ENCODE peak calls at places on chromosomes 11 and 22, in four cellular contexts. One of them, this sample, is unnamed.

GRCh38 chr11:134538793-134539192 is 126.8 kb upstream of the B3GAT1 start:
- DNase-seq in HTR-8/SVneo: no peak
- DNase-seq in stimulated activated CD4-positive, alpha-beta T cell treated with anti-CD3 and anti-CD28 coated beads, Interleukin-2, amount 100 ng/mL, for 48 hours: no peak
- DNase-seq in hypothalamus: no peak
- DNase-seq in this sample: no peak

GRCh38 chr11:5719703-5720495 is 16.3 kb upstream of the OR56B1 start:
- DNase-seq in HTR-8/SVneo: no peak
- DNase-seq in stimulated activated CD4-positive, alpha-beta T cell treated with anti-CD3 and anti-CD28 coated beads, Interleukin-2, amount 100 ng/mL, for 48 hours: no peak
- DNase-seq in hypothalamus: no peak
- DNase-seq in this sample: no peak

GRCh38 chr22:24417901-24418641 is 9.3 kb upstream of the ADORA2A start:
- DNase-seq in HTR-8/SVneo: no peak
- DNase-seq in stimulated activated CD4-positive, alpha-beta T cell treated with anti-CD3 and anti-CD28 coated beads, Interleukin-2, amount 100 ng/mL, for 48 hours: no peak
- DNase-seq in hypothalamus: no peak
- DNase-seq in this sample: no peak

GRCh38 chr22:47146941-47147340 is 384.5 kb downstream of the TBC1D22A start:
- DNase-seq in HTR-8/SVneo: no peak
- DNase-seq in stimulated activated CD4-positive, alpha-beta T cell treated with anti-CD3 and anti-CD28 coated beads, Interleukin-2, amount 100 ng/mL, for 48 hours: no peak
- DNase-seq in hypothalamus: no peak
- DNase-seq in this sample: no peak

GRCh38 chr22:46592390-46592872 is 27.8 kb upstream of the GRAMD4 start:
- DNase-seq in HTR-8/SVneo: no peak
- DNase-seq in stimulated activated CD4-positive, alpha-beta T cell treated with anti-CD3 and anti-CD28 coated beads, Interleukin-2, amount 100 ng/mL, for 48 hours: peak
- DNase-seq in hypothalamus: no peak
- DNase-seq in this sample: no peak

GRCh38 chr22:26689553-26690301 is 32.3 kb downstream of the MIAT start:
- DNase-seq in HTR-8/SVneo: no peak
- DNase-seq in stimulated activated CD4-positive, alpha-beta T cell treated with anti-CD3 and anti-CD28 coated beads, Interleukin-2, amount 100 ng/mL, for 48 hours: no peak
- DNase-seq in hypothalamus: no peak
- DNase-seq in this sample: no peak

GRCh38 chr11:128929991-128930390 is 12.7 kb downstream of the TP53AIP1 start:
- DNase-seq in HTR-8/SVneo: peak
- DNase-seq in stimulated activated CD4-positive, alpha-beta T cell treated with anti-CD3 and anti-CD28 coated beads, Interleukin-2, amount 100 ng/mL, for 48 hours: no peak
- DNase-seq in hypothalamus: no peak
- DNase-seq in this sample: no peak

GRCh38 chr22:48957311-48957986 is 870.2 kb downstream of the BRD1 start:
- DNase-seq in HTR-8/SVneo: no peak
- DNase-seq in stimulated activated CD4-positive, alpha-beta T cell treated with anti-CD3 and anti-CD28 coated beads, Interleukin-2, amount 100 ng/mL, for 48 hours: no peak
- DNase-seq in hypothalamus: no peak
- DNase-seq in this sample: no peak

GRCh38 chr11:69930081-69931059 is 111.2 kb upstream of the FGF3 start:
- DNase-seq in HTR-8/SVneo: no peak
- DNase-seq in stimulated activated CD4-positive, alpha-beta T cell treated with anti-CD3 and anti-CD28 coated beads, Interleukin-2, amount 100 ng/mL, for 48 hours: no peak
- DNase-seq in hypothalamus: no peak
- DNase-seq in this sample: no peak

GRCh38 chr22:46045459-46046298 is 68.7 kb upstream of the WNT7B start:
- DNase-seq in HTR-8/SVneo: no peak
- DNase-seq in stimulated activated CD4-positive, alpha-beta T cell treated with anti-CD3 and anti-CD28 coated beads, Interleukin-2, amount 100 ng/mL, for 48 hours: no peak
- DNase-seq in hypothalamus: no peak
- DNase-seq in this sample: no peak

GRCh38 chr22:49629024-49629570 is 198.6 kb downstream of the BRD1 start:
- DNase-seq in HTR-8/SVneo: no peak
- DNase-seq in stimulated activated CD4-positive, alpha-beta T cell treated with anti-CD3 and anti-CD28 coated beads, Interleukin-2, amount 100 ng/mL, for 48 hours: no peak
- DNase-seq in hypothalamus: no peak
- DNase-seq in this sample: no peak

GRCh38 chr22:50316114-50317065 is 8.9 kb upstream of the PLXNB2 start:
- DNase-seq in HTR-8/SVneo: no peak
- DNase-seq in stimulated activated CD4-positive, alpha-beta T cell treated with anti-CD3 and anti-CD28 coated beads, Interleukin-2, amount 100 ng/mL, for 48 hours: no peak
- DNase-seq in hypothalamus: no peak
- DNase-seq in this sample: no peak

GRCh38 chr11:16784671-16785070 is 46.2 kb downstream of the C11orf58 start:
- DNase-seq in HTR-8/SVneo: no peak
- DNase-seq in stimulated activated CD4-positive, alpha-beta T cell treated with anti-CD3 and anti-CD28 coated beads, Interleukin-2, amount 100 ng/mL, for 48 hours: no peak
- DNase-seq in hypothalamus: no peak
- DNase-seq in this sample: no peak

GRCh38 chr11:79092791-79093313 is 348.0 kb downstream of the TENM4 start:
- DNase-seq in HTR-8/SVneo: no peak
- DNase-seq in stimulated activated CD4-positive, alpha-beta T cell treated with anti-CD3 and anti-CD28 coated beads, Interleukin-2, amount 100 ng/mL, for 48 hours: no peak
- DNase-seq in hypothalamus: no peak
- DNase-seq in this sample: no peak

GRCh38 chr11:114066046-114066648 is 6.6 kb downstream of the ZBTB16 start:
- DNase-seq in HTR-8/SVneo: no peak
- DNase-seq in stimulated activated CD4-positive, alpha-beta T cell treated with anti-CD3 and anti-CD28 coated beads, Interleukin-2, amount 100 ng/mL, for 48 hours: no peak
- DNase-seq in hypothalamus: no peak
- DNase-seq in this sample: no peak

GRCh38 chr11:62427630-62428233 is 8.9 kb downstream of the SCGB1A1 start:
- DNase-seq in HTR-8/SVneo: no peak
- DNase-seq in stimulated activated CD4-positive, alpha-beta T cell treated with anti-CD3 and anti-CD28 coated beads, Interleukin-2, amount 100 ng/mL, for 48 hours: peak
- DNase-seq in hypothalamus: no peak
- DNase-seq in this sample: no peak

GRCh38 chr11:2301631-2302272 is at the start of the genes C11orf21 and TSPAN32:
- DNase-seq in HTR-8/SVneo: no peak
- DNase-seq in stimulated activated CD4-positive, alpha-beta T cell treated with anti-CD3 and anti-CD28 coated beads, Interleukin-2, amount 100 ng/mL, for 48 hours: peak
- DNase-seq in hypothalamus: no peak
- DNase-seq in this sample: no peak

GRCh38 chr22:36384766-36385400 is 2.9 kb downstream of the MYH9 start:
- DNase-seq in HTR-8/SVneo: no peak
- DNase-seq in stimulated activated CD4-positive, alpha-beta T cell treated with anti-CD3 and anti-CD28 coated beads, Interleukin-2, amount 100 ng/mL, for 48 hours: no peak
- DNase-seq in hypothalamus: no peak
- DNase-seq in this sample: no peak

GRCh38 chr22:37431811-37432707 is 4.8 kb upstream of the ELFN2 start:
- DNase-seq in HTR-8/SVneo: peak
- DNase-seq in stimulated activated CD4-positive, alpha-beta T cell treated with anti-CD3 and anti-CD28 coated beads, Interleukin-2, amount 100 ng/mL, for 48 hours: peak
- DNase-seq in hypothalamus: no peak
- DNase-seq in this sample: no peak

GRCh38 chr11:70912226-70912840 is 340.0 kb downstream of the SHANK2 start:
- DNase-seq in HTR-8/SVneo: no peak
- DNase-seq in stimulated activated CD4-positive, alpha-beta T cell treated with anti-CD3 and anti-CD28 coated beads, Interleukin-2, amount 100 ng/mL, for 48 hours: no peak
- DNase-seq in hypothalamus: no peak
- DNase-seq in this sample: no peak

GRCh38 chr22:42645938-42646568 is 3.1 kb downstream of the CYB5R3 start:
- DNase-seq in HTR-8/SVneo: no peak
- DNase-seq in stimulated activated CD4-positive, alpha-beta T cell treated with anti-CD3 and anti-CD28 coated beads, Interleukin-2, amount 100 ng/mL, for 48 hours: no peak
- DNase-seq in hypothalamus: no peak
- DNase-seq in this sample: no peak

GRCh38 chr11:55942785-55943392 is 6.7 kb upstream of the OR5I1 start:
- DNase-seq in HTR-8/SVneo: peak
- DNase-seq in stimulated activated CD4-positive, alpha-beta T cell treated with anti-CD3 and anti-CD28 coated beads, Interleukin-2, amount 100 ng/mL, for 48 hours: no peak
- DNase-seq in hypothalamus: no peak
- DNase-seq in this sample: peak

GRCh38 chr11:11608783-11609232 is 13.0 kb downstream of the GALNT18 start:
- DNase-seq in HTR-8/SVneo: peak
- DNase-seq in stimulated activated CD4-positive, alpha-beta T cell treated with anti-CD3 and anti-CD28 coated beads, Interleukin-2, amount 100 ng/mL, for 48 hours: no peak
- DNase-seq in hypothalamus: no peak
- DNase-seq in this sample: no peak

GRCh38 chr11:1852885-1853284 is at the start of gene LSP1:
- DNase-seq in HTR-8/SVneo: no peak
- DNase-seq in stimulated activated CD4-positive, alpha-beta T cell treated with anti-CD3 and anti-CD28 coated beads, Interleukin-2, amount 100 ng/mL, for 48 hours: peak
- DNase-seq in hypothalamus: no peak
- DNase-seq in this sample: no peak

GRCh38 chr11:102006835-102007566 is 40.2 kb upstream of the CFAP300 start:
- DNase-seq in HTR-8/SVneo: no peak
- DNase-seq in stimulated activated CD4-positive, alpha-beta T cell treated with anti-CD3 and anti-CD28 coated beads, Interleukin-2, amount 100 ng/mL, for 48 hours: no peak
- DNase-seq in hypothalamus: no peak
- DNase-seq in this sample: no peak

GRCh38 chr11:65163684-65164083 is 6.3 kb upstream of the SPDYC start:
- DNase-seq in HTR-8/SVneo: no peak
- DNase-seq in stimulated activated CD4-positive, alpha-beta T cell treated with anti-CD3 and anti-CD28 coated beads, Interleukin-2, amount 100 ng/mL, for 48 hours: no peak
- DNase-seq in hypothalamus: no peak
- DNase-seq in this sample: no peak

GRCh38 chr11:69003301-69003865 is 9.7 kb downstream of the MRGPRF start:
- DNase-seq in HTR-8/SVneo: no peak
- DNase-seq in stimulated activated CD4-positive, alpha-beta T cell treated with anti-CD3 and anti-CD28 coated beads, Interleukin-2, amount 100 ng/mL, for 48 hours: no peak
- DNase-seq in hypothalamus: no peak
- DNase-seq in this sample: no peak

GRCh38 chr11:92915551-92915950 is 53.9 kb upstream of the MTNR1B start:
- DNase-seq in HTR-8/SVneo: no peak
- DNase-seq in stimulated activated CD4-positive, alpha-beta T cell treated with anti-CD3 and anti-CD28 coated beads, Interleukin-2, amount 100 ng/mL, for 48 hours: no peak
- DNase-seq in hypothalamus: no peak
- DNase-seq in this sample: no peak

GRCh38 chr11:74182635-74183034 is 11.5 kb downstream of the PPME1 start:
- DNase-seq in HTR-8/SVneo: no peak
- DNase-seq in stimulated activated CD4-positive, alpha-beta T cell treated with anti-CD3 and anti-CD28 coated beads, Interleukin-2, amount 100 ng/mL, for 48 hours: no peak
- DNase-seq in hypothalamus: no peak
- DNase-seq in this sample: no peak

GRCh38 chr22:24235315-24235714 is 9.6 kb downstream of the GGT5 start:
- DNase-seq in HTR-8/SVneo: no peak
- DNase-seq in stimulated activated CD4-positive, alpha-beta T cell treated with anti-CD3 and anti-CD28 coated beads, Interleukin-2, amount 100 ng/mL, for 48 hours: no peak
- DNase-seq in hypothalamus: no peak
- DNase-seq in this sample: no peak

GRCh38 chr11:109432105-109432504 is 10.1 kb downstream of the C11orf87 start:
- DNase-seq in HTR-8/SVneo: no peak
- DNase-seq in stimulated activated CD4-positive, alpha-beta T cell treated with anti-CD3 and anti-CD28 coated beads, Interleukin-2, amount 100 ng/mL, for 48 hours: no peak
- DNase-seq in hypothalamus: no peak
- DNase-seq in this sample: no peak

GRCh38 chr22:30802202-30803166 is 107.8 kb downstream of the OSBP2 start:
- DNase-seq in HTR-8/SVneo: peak
- DNase-seq in stimulated activated CD4-positive, alpha-beta T cell treated with anti-CD3 and anti-CD28 coated beads, Interleukin-2, amount 100 ng/mL, for 48 hours: peak
- DNase-seq in hypothalamus: peak
- DNase-seq in this sample: peak

GRCh38 chr22:41818011-41818410 is 14.9 kb upstream of the SREBF2 start:
- DNase-seq in HTR-8/SVneo: no peak
- DNase-seq in stimulated activated CD4-positive, alpha-beta T cell treated with anti-CD3 and anti-CD28 coated beads, Interleukin-2, amount 100 ng/mL, for 48 hours: no peak
- DNase-seq in hypothalamus: no peak
- DNase-seq in this sample: no peak

GRCh38 chr11:84686726-84687125 is 940.4 kb downstream of the DLG2 start:
- DNase-seq in HTR-8/SVneo: no peak
- DNase-seq in stimulated activated CD4-positive, alpha-beta T cell treated with anti-CD3 and anti-CD28 coated beads, Interleukin-2, amount 100 ng/mL, for 48 hours: no peak
- DNase-seq in hypothalamus: no peak
- DNase-seq in this sample: no peak

GRCh38 chr11:68012843-68013610 is 2.9 kb downstream of the ALDH3B1 start:
- DNase-seq in HTR-8/SVneo: peak
- DNase-seq in stimulated activated CD4-positive, alpha-beta T cell treated with anti-CD3 and anti-CD28 coated beads, Interleukin-2, amount 100 ng/mL, for 48 hours: no peak
- DNase-seq in hypothalamus: peak
- DNase-seq in this sample: no peak

GRCh38 chr11:64870176-64870892 is 8.1 kb downstream of the EHD1 start:
- DNase-seq in HTR-8/SVneo: no peak
- DNase-seq in stimulated activated CD4-positive, alpha-beta T cell treated with anti-CD3 and anti-CD28 coated beads, Interleukin-2, amount 100 ng/mL, for 48 hours: no peak
- DNase-seq in hypothalamus: peak
- DNase-seq in this sample: no peak

GRCh38 chr11:59199546-59200420 is 12.9 kb downstream of the MPEG1 start:
- DNase-seq in HTR-8/SVneo: no peak
- DNase-seq in stimulated activated CD4-positive, alpha-beta T cell treated with anti-CD3 and anti-CD28 coated beads, Interleukin-2, amount 100 ng/mL, for 48 hours: no peak
- DNase-seq in hypothalamus: no peak
- DNase-seq in this sample: no peak

This sample was measured in frontal cortex.